ENCODE peak calls at places on chromosomes 7 and 10, in five cellular contexts. U is HepG2, Z is K562, B is H1, K is GM12878. V is an unnamed sample.

GRCh38 chr10:110207805-110208613 is 604 bp downstream of the MXI1 start:
- DNase-seq in U (no peak), Z (peak; percentile 71), B (peak; percentile 67), K (no peak), V (peak; percentile 53)

GRCh38 chr10:97542169-97543024 is 30.2 kb upstream of the ANKRD2 start:
- DNase-seq in U (peak; percentile 28), Z (peak; percentile 58), B (no peak), K (no peak), V (peak; percentile 83)

GRCh38 chr10:111732116-111732785 is 451.3 kb downstream of the GPAM start:
- DNase-seq in U (no peak), Z (no peak), B (no peak), K (no peak), V (no peak)

GRCh38 chr7:24722386-24723177 is 34.7 kb downstream of the GSDME start:
- DNase-seq in U (no peak), Z (peak; percentile 36), B (peak; percentile 54), K (no peak), V (peak; percentile 42)

GRCh38 chr7:128962837-128963236 is 25.1 kb downstream of the IRF5 start:
- DNase-seq in U (no peak), Z (no peak), B (no peak), K (no peak), V (no peak)

GRCh38 chr7:65002972-65003585 is 3.4 kb downstream of the ERV3-1 start:
- DNase-seq in U (no peak), Z (no peak), B (no peak), K (no peak), V (no peak)

GRCh38 chr10:44394696-44395383 is 9.9 kb upstream of the CXCL12 start:
- DNase-seq in U (no peak), Z (no peak), B (no peak), K (no peak), V (no peak)

GRCh38 chr10:73529089-73529832 is 33.4 kb upstream of the PPP3CB start:
- DNase-seq in U (peak; percentile 89), Z (peak; percentile 87), B (peak; percentile 53), K (peak; percentile 20), V (peak; percentile 58)

GRCh38 chr10:33136781-33137180 is 178.8 kb upstream of the ITGB1 start:
- DNase-seq in U (no peak), Z (no peak), B (no peak), K (no peak), V (no peak)

GRCh38 chr10:80459047-80459865 is 5.1 kb downstream of the TSPAN14 start:
- DNase-seq in U (no peak), Z (peak; percentile 96), B (no peak), K (peak; percentile 73), V (no peak)
- TF ChIP-seq KDM1A in U (no peak), Z (no peak), B (no peak), K (no peak), V (no peak)

DNA sequence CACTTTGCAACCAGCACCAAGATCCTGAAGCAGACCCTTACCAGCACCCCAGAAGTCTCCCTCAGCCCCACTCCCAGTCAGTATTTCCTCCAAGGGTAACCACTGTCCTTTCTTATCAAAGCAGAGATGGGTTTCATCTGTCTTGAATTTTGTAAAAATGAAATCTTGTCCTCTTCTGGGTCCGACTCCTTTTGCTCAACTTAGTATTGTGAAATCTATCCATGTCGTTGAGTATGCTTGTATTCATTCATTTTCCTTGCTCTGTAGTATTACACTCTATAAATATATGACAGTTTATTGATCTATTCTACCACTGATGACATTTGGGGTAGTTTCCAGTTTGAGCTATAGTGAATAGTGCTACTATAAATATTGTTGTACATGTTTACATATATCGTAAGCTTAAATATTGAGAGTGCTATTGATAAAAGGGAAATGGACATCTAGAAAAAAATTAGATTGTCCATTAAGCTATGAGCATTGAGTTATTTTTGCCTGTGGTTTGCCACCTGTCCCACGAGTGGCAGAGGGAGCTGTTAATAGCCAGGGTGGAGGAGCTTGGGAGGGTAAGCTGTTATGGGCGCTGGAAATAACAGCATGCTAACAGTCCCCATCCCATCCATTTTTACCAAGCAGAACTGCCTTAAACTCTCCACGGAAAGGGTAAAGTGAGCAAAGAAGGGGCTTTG is 36.5 kb downstream of the AIFM2 start:
- DNase-seq in U (no peak), Z (no peak), B (no peak), K (no peak), V (no peak)
- TF ChIP-seq KDM1A in U (no peak), Z (no peak), B (no peak), K (no peak), V (no peak)

GRCh38 chr7:12731214-12731656 is 43.8 kb downstream of the ARL4A start:
- DNase-seq in U (no peak), Z (peak; percentile 87), B (no peak), K (no peak), V (peak; percentile 64)

GRCh38 chr7:12727455-12728191 is 40.2 kb downstream of the ARL4A start:
- DNase-seq in U (no peak), Z (peak; percentile 63), B (no peak), K (no peak), V (no peak)

GRCh38 chr7:12730523-12730922 is 43.1 kb downstream of the ARL4A start:
- DNase-seq in U (no peak), Z (no peak), B (no peak), K (no peak), V (no peak)

GRCh38 chr7:12728192-12728538 is 40.7 kb downstream of the ARL4A start:
- DNase-seq in U (no peak), Z (peak; percentile 44), B (no peak), K (no peak), V (no peak)

GRCh38 chr7:12729112-12729511 is 41.7 kb downstream of the ARL4A start:
- DNase-seq in U (peak; percentile 18), Z (peak; percentile 98), B (peak; percentile 57), K (no peak), V (no peak)
- TF ChIP-seq KDM1A in U (no peak), Z (no peak), B (no peak), K (no peak), V (no peak)

GRCh38 chr7:155337946-155338631 is 40.4 kb downstream of the INSIG1 start:
- DNase-seq in U (no peak), Z (no peak), B (peak; percentile 37), K (no peak), V (no peak)
- TF ChIP-seq KDM1A in U (no peak), Z (no peak), B (no peak), K (no peak), V (no peak)

GRCh38 chr7:139598642-139599041 is 75.2 kb downstream of the CLEC2L start:
- DNase-seq in U (no peak), Z (no peak), B (no peak), K (no peak), V (no peak)
- TF ChIP-seq KDM1A in U (no peak), Z (no peak), B (no peak), K (no peak), V (no peak)

GRCh38 chr7:2979951-2980350 is 63.7 kb downstream of the CARD11 start:
- DNase-seq in U (no peak), Z (no peak), B (no peak), K (no peak), V (no peak)
- TF ChIP-seq KDM1A in U (no peak), Z (no peak), B (no peak), K (no peak), V (no peak)